ENCODE peak calls at places on chromosomes 12 and 14, in four cellular contexts. A is body of pancreas, Z is heart left ventricle, I is left ventricle myocardium inferior. X is an unnamed sample. For H3K4me1, the result is how much of the 10 kb centered on the place peaks cover.

GRCh38 chr12:65742481-65742971 is 81.8 kb upstream of the HMGA2 start:
- DNase-seq in A (no peak), Z (no peak), I (no peak), X (peak)

GRCh38 chr12:104049278-104050257 is at the start of gene GLT8D2:
- DNase-seq in A (peak), Z (peak), I (peak), X (peak)

GRCh38 chr14:104966261-104967143 is 11.7 kb downstream of the AHNAK2 start:
- DNase-seq in A (no peak), Z (peak), I (no peak), X (no peak)

GRCh38 chr12:50411051-50411660 is 10.5 kb downstream of the LARP4 start:
- DNase-seq in A (no peak), Z (no peak), I (no peak), X (no peak)

GRCh38 chr12:122681814-122682213 is 21.3 kb downstream of the HCAR2 start:
- DNase-seq in A (no peak), Z (no peak), I (no peak), X (peak)

GRCh38 chr12:34287986-34288962 is 266.0 kb downstream of the ALG10 start:
- DNase-seq in A (no peak), Z (no peak), I (peak), X (no peak)

GRCh38 chr14:92144708-92145107 is 22.9 kb downstream of the CPSF2 start:
- DNase-seq in A (no peak), Z (no peak), I (no peak), X (peak)

GRCh38 chr14:56555921-56556570 is 23.6 kb upstream of the TMEM260 start:
- DNase-seq in A (no peak), Z (no peak), I (no peak), X (peak)

GRCh38 chr12:106288134-106288509 is 14.4 kb upstream of the TCP11L2 start:
- DNase-seq in A (no peak), Z (no peak), I (no peak), X (peak)

GRCh38 chr14:79011091-79011919 is 841.1 kb downstream of the NRXN3 start:
- DNase-seq in A (no peak), Z (no peak), I (no peak), X (peak)

GRCh38 chr12:128116537-128116936 is 150.4 kb upstream of the TMEM132C start:
- DNase-seq in A (no peak), Z (no peak), I (no peak), X (no peak)

GRCh38 chr12:62784576-62784975 is 150.4 kb downstream of the PPM1H start:
- DNase-seq in A (no peak), Z (no peak), I (no peak), X (no peak)

GRCh38 chr12:25648460-25648859 is 95.4 kb upstream of the LMNTD1 start:
- DNase-seq in A (peak), Z (peak), I (peak), X (peak)

GRCh38 chr12:63103489-63104131 is 47.4 kb downstream of the AVPR1A start:
- DNase-seq in A (no peak), Z (no peak), I (no peak), X (peak)

GRCh38 chr14:79583738-79584405 is 627.4 kb downstream of the DIO2 start:
- DNase-seq in A (no peak), Z (no peak), I (no peak), X (no peak)

GRCh38 chr14:63853831-63854293 is 1.1 kb downstream of the SYNE2 start:
- DNase-seq in A (peak), Z (peak), I (peak), X (peak)

GRCh38 chr14:90760591-90761316 is 55.5 kb downstream of the TTC7B start:
- DNase-seq in A (no peak), Z (no peak), I (no peak), X (peak)

GRCh38 chr14:67749341-67750110 is 47.8 kb downstream of the RDH12 start:
- DNase-seq in A (no peak), Z (no peak), I (no peak), X (peak)

GRCh38 chr14:75794615-75795038 is 133.6 kb downstream of the TTLL5 start:
- DNase-seq in A (no peak), Z (no peak), I (no peak), X (peak)

GRCh38 chr14:93057586-93058280 is 58.0 kb downstream of the ITPK1 start:
- DNase-seq in A (no peak), Z (no peak), I (no peak), X (no peak)

GRCh38 chr12:67804168-67804567 is 155.6 kb downstream of the DYRK2 start:
- DNase-seq in A (no peak), Z (no peak), I (no peak), X (no peak)

GRCh38 chr12:116222358-116222757 is 55.1 kb downstream of the MED13L start:
- DNase-seq in A (peak), Z (peak), I (no peak), X (peak)

GRCh38 chr12:115440438-115440837 is 756.5 kb upstream of the TBX3 start:
- DNase-seq in A (no peak), Z (peak), I (peak), X (no peak)

GRCh38 chr14:69543341-69544249 is 31.1 kb downstream of the CCDC177 start:
- DNase-seq in A (no peak), Z (peak), I (no peak), X (peak)

GRCh38 chr12:127355061-127355820 is 911.7 kb upstream of the TMEM132C start:
- DNase-seq in A (no peak), Z (no peak), I (no peak), X (no peak)

GRCh38 chr14:68084256-68084655 is 264.7 kb downstream of the RAD51B start:
- DNase-seq in A (no peak), Z (no peak), I (no peak), X (peak)

GRCh38 chr12:121773011-121773777 is 20.3 kb downstream of the RHOF start:
- DNase-seq in A (peak), Z (peak), I (peak), X (peak)

GRCh38 chr12:131076791-131077747 is 123.4 kb downstream of the ADGRD1 start:
- DNase-seq in A (no peak), Z (no peak), I (peak), X (no peak)

GRCh38 chr12:24937553-24938244 is 11.2 kb downstream of the BCAT1 start:
- DNase-seq in A (no peak), Z (no peak), I (no peak), X (no peak)

GRCh38 chr12:81296556-81297305 is 218.9 kb downstream of the ACSS3 start:
- DNase-seq in A (no peak), Z (no peak), I (no peak), X (peak)

GRCh38 chr14:34211732-34212131 is 250.3 kb downstream of the SPTSSA start:
- DNase-seq in A (no peak), Z (no peak), I (no peak), X (no peak)

GRCh38 chr14:99570542-99571302 is 33.3 kb downstream of the CCDC85C start:
- DNase-seq in A (no peak), Z (no peak), I (no peak), X (no peak)

GRCh38 chr14:105383083-105383730 is 15.1 kb upstream of the TEX22 start:
- DNase-seq in A (peak), Z (peak), I (no peak), X (no peak)

GRCh38 chr12:52063986-52064649 is 5.7 kb upstream of the ATG101 start:
- DNase-seq in A (peak), Z (peak), I (peak), X (no peak)

GRCh38 chr12:122363782-122364181 is 58.7 kb downstream of the CLIP1 start:
- DNase-seq in A (no peak), Z (no peak), I (no peak), X (no peak)

GRCh38 chr14:68608235-68608962 is 184.5 kb downstream of the ZFP36L1 start:
- DNase-seq in A (no peak), Z (no peak), I (peak), X (no peak)

GRCh38 chr14:32471183-32471582 is 142.1 kb downstream of the AKAP6 start:
- DNase-seq in A (no peak), Z (no peak), I (no peak), X (no peak)
- TF ChIP-seq CTCF in A (no peak), Z (no peak), I (no peak), X (no peak)

DNA sequence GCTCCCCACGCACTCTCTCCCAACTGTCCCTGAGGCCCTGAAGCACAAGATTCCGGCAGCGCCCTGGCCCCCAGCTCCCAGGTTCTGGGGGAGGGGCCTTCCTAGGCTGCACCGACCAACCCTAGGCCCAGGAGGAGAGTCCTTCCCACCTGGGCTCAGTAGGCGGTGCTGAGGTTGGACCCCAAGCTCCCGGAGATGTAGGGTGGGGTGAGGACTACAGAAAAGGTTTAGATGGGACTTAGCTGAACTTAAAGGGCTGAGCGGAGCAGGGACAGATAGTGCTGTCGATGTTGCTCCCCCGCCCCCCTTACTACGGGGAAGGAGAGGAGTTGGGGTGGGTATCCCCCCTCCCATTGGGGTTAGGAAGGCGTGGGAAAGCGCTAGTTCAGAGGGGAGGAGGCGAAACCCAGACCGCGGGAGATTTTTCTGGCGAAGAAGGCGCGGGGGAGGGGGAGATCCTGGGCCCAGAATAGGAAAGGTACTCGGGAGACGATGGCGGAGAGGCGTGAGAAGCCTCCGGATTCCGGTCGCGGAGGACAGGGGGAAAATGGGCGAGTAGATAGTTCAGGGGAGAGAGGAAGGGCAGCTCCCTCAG is 4.2 kb upstream of the BAZ2A start:
- DNase-seq in A (peak), Z (peak), I (no peak), X (peak)
- H3K4me1 ChIP-seq in A (half or more), Z (half or more), I (half or more), X (under half)

GRCh38 chr12:56081393-56082347 is 1.7 kb downstream of the ERBB3 start:
- DNase-seq in A (peak), Z (no peak), I (no peak), X (peak)
- H3K4me3 ChIP-seq in A (no peak), Z (no peak), I (peak), X (peak)

GRCh38 chr12:3416670-3417069 is 74.3 kb upstream of the PRMT8 start:
- DNase-seq in A (no peak), Z (no peak), I (no peak), X (no peak)
- TF ChIP-seq CTCF in A (no peak), Z (no peak), I (no peak), X (no peak)

GRCh38 chr14:103284574-103285467 is 49.2 kb upstream of the EIF5 start:
- DNase-seq in A (no peak), Z (no peak), I (no peak), X (no peak)
- H3K4me1 ChIP-seq in A (under half), Z (under half), I (under half), X (under half)

DNA sequence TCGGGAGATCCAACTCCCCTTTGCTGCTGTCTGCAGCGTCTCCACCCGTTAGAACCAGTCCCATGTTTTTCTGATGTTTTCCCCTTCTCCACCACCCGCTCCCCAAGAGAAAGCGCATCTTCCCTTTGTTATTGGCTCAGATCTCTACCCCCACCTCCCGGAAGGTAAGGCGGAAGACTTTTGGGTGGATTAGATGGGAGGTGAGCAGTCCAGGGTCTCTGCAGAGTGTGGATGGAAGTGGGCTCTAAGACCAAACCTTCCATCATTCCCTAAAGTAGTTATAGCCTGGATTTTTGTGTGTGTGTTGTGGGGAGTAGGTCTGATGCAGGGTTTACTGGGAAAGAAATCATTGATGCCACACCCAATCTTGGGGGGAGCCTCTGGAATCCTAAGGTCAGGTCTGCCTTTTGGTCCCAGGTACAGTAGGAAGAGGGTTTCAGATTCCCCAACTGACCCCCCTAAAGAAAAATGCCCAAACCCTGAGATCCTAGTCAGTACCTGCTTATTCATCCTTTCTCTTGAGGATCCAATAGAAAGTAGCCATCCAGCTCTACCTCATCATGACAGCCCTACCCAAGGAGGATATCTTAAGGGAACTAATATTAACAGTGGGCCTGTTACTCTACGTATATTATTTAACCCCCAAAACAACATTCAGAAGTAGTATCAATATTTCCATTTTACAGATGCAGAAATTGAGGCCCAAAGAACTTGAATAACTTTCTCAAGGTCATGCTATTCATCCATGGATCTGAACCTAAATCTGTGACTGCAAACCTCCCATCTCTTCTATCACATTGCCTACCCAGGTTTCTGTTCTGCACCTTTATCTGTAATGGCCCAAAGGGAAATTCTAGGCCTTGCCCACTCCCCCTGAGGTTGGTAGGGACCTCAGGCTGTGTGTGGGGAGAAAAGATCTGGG is 1.0 kb downstream of the KIF5A start:
- DNase-seq in A (no peak), Z (no peak), I (no peak), X (no peak)
- H3K4me3 ChIP-seq in A (no peak), Z (no peak), I (peak), X (no peak)

GRCh38 chr12:66756631-66757030 is 77.8 kb upstream of the GRIP1 start:
- DNase-seq in A (no peak), Z (no peak), I (no peak), X (no peak)

GRCh38 chr12:66753810-66754209 is 74.9 kb upstream of the GRIP1 start:
- DNase-seq in A (no peak), Z (no peak), I (no peak), X (no peak)

GRCh38 chr12:66755727-66756395 is 77.0 kb upstream of the GRIP1 start:
- DNase-seq in A (no peak), Z (no peak), I (no peak), X (no peak)

GRCh38 chr12:66746489-66747201 is 67.8 kb upstream of the GRIP1 start:
- DNase-seq in A (no peak), Z (no peak), I (no peak), X (no peak)

DNA sequence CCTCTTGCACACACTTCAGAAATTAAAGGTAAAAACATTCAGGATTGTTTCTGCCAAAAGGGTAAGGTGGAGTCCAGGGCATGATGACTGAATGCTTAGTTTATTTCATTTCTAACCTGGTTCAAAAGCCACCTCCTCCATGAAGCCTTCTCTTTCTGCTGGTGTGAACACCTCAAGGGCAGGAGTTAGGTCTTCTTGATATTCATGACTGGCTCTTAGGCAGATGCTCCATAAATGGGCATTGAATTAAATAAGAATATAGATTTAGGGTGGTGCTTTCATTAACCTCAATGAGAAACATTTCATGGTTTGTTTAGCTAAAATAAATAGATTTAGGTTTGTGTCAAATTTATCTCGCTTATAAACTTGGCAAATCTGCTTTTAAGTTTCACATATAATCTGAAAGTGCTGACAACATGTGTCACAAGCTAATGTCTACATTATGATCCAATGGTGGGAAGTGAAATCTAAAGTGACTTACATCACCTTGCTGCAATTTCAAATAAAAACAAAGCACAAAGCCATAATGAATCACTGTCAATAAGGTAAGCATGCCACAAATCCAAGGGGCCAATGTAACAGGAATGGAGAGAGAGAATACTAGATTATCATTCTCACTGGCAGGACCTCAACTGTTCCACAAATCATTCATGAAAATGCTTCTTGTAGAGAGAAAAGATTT is 72.7 kb upstream of the GRIP1 start:
- DNase-seq in A (no peak), Z (no peak), I (no peak), X (no peak)
- TF ChIP-seq CTCF in A (no peak), Z (no peak), I (no peak), X (no peak)

GRCh38 chr12:109738878-109739665 is 25.4 kb downstream of the FAM222A start:
- DNase-seq in A (peak), Z (peak), I (peak), X (no peak)
- H3K4me1 ChIP-seq in A (half or more), Z (under half), I (under half), X (under half)

GRCh38 chr12:6936642-6937480 is 6.8 kb upstream of the RNU7-1 start:
- DNase-seq in A (no peak), Z (no peak), I (no peak), X (peak)
- H3K4me3 ChIP-seq in A (peak), Z (peak), I (peak), X (peak)

GRCh38 chr14:96286251-96286650 is 30.2 kb downstream of the BDKRB1 start:
- DNase-seq in A (no peak), Z (no peak), I (no peak), X (no peak)
- TF ChIP-seq CTCF in A (no peak), Z (no peak), I (no peak), X (no peak)